ENCODE peak calls at places on chromosomes 5 and 9, in nine cellular contexts. S is upper lobe of right lung, B is NCI-H1092 treated with DMSO at 0.1 percent for 48 hours, I is DMS153, W is HEK293T, A is GM23248, C is NCI-H1417 treated with DMSO at 0.1 percent for 48 hours, J is posterior cingulate gyrus, U is nephron progenitor cell. N is an unnamed sample.

GRCh38 chr9:108580021-108580439 is 275.8 kb downstream of the ACTL7B start:
- DNase-seq in S (no peak), A (peak; percentile 68), J (no peak), C (no peak), U (no peak), W (no peak), B (no peak), I (peak; percentile 38), N (peak; percentile 59)

GRCh38 chr5:13866792-13867191 is 77.7 kb downstream of the DNAH5 start:
- DNase-seq in W (peak; percentile 28), J (no peak), S (no peak), A (peak; percentile 55), I (no peak), B (no peak), C (no peak), U (peak; percentile 88), N (peak; percentile 58)

GRCh38 chr9:68872026-68872501 is 141.8 kb downstream of the PRKACG start:
- DNase-seq in S (no peak), W (no peak), C (no peak), B (no peak), A (no peak), I (peak; percentile 39), J (no peak), U (no peak), N (no peak)

GRCh38 chr9:7185612-7186011 is 427.8 kb downstream of the KDM4C start:
- DNase-seq in U (no peak), B (no peak), I (no peak), C (no peak), S (no peak), J (no peak), A (peak; percentile 84), W (no peak), N (peak; percentile 50)

GRCh38 chr5:88686077-88686541 is 196.9 kb downstream of the MEF2C start:
- DNase-seq in A (no peak), I (no peak), C (no peak), U (no peak), J (no peak), W (no peak), B (no peak), S (no peak), N (no peak)

GRCh38 chr5:135705230-135705631 is 126.4 kb upstream of the CXCL14 start:
- DNase-seq in U (no peak), W (no peak), S (no peak), C (no peak), J (no peak), B (no peak), A (peak; percentile 35), I (no peak), N (no peak)

GRCh38 chr5:55853818-55854217 is 2.7 kb downstream of the IL31RA start:
- DNase-seq in I (no peak), B (no peak), S (no peak), C (no peak), W (no peak), A (peak; percentile 48), J (no peak), U (no peak), N (no peak)

GRCh38 chr5:33195431-33196128 is 245.2 kb upstream of the TARS1 start:
- DNase-seq in A (peak; percentile 55), C (no peak), W (no peak), J (no peak), B (no peak), U (no peak), I (no peak), S (no peak), N (no peak)

GRCh38 chr5:172494630-172495505 is 40.5 kb upstream of the SH3PXD2B start:
- DNase-seq in J (no peak), A (no peak), B (no peak), W (no peak), I (no peak), C (no peak), S (no peak), U (no peak), N (no peak)

GRCh38 chr9:126411948-126412284 is 85.3 kb downstream of the MVB12B start:
- DNase-seq in C (peak; percentile 78), J (no peak), B (no peak), W (no peak), A (no peak), S (no peak), I (peak; percentile 18), U (no peak), N (no peak)

GRCh38 chr5:37850128-37850865 is 10.5 kb upstream of the GDNF start:
- DNase-seq in U (no peak), S (no peak), A (peak; percentile 79), C (no peak), B (no peak), J (no peak), I (no peak), W (no peak), N (no peak)

GRCh38 chr9:116234091-116234490 is 80.5 kb downstream of the PAPPA start:
- DNase-seq in I (no peak), U (no peak), J (no peak), S (no peak), C (no peak), B (no peak), W (no peak), A (peak; percentile 99), N (peak; percentile 95)

GRCh38 chr9:104961238-104961637 is 33.3 kb upstream of the ABCA1 start:
- DNase-seq in W (peak; percentile 41), J (no peak), S (no peak), I (peak; percentile 94), U (peak; percentile 12), A (peak; percentile 46), B (no peak), C (no peak), N (peak; percentile 62)

GRCh38 chr9:96453625-96454024 is 3.7 kb downstream of the HABP4 start:
- DNase-seq in U (no peak), W (peak; percentile 25), A (peak; percentile 79), J (no peak), I (no peak), C (no peak), B (no peak), S (no peak), N (peak; percentile 21)

GRCh38 chr5:69030663-69031062 is 63.2 kb upstream of the SLC30A5 start:
- DNase-seq in J (no peak), B (no peak), S (no peak), W (no peak), A (peak; percentile 16), I (no peak), C (no peak), U (no peak), N (no peak)

GRCh38 chr5:118088448-118088847 is 899.9 kb downstream of the DTWD2 start:
- DNase-seq in I (no peak), W (no peak), S (no peak), A (no peak), U (no peak), B (no peak), C (no peak), J (no peak), N (no peak)

GRCh38 chr5:103569313-103570060 is 6.9 kb upstream of the NUDT12 start:
- DNase-seq in J (no peak), I (no peak), C (no peak), S (no peak), A (no peak), W (no peak), B (no peak), U (no peak), N (no peak)

GRCh38 chr9:98783518-98784226 is 12.7 kb downstream of the ANKS6 start:
- DNase-seq in A (no peak), W (no peak), B (no peak), J (no peak), I (no peak), U (no peak), C (no peak), S (no peak), N (no peak)

GRCh38 chr9:23658859-23659258 is 167.2 kb downstream of the ELAVL2 start:
- DNase-seq in B (no peak), U (no peak), C (no peak), I (no peak), W (no peak), A (no peak), S (no peak), J (no peak), N (no peak)

GRCh38 chr9:128946945-128947422 is 419 bp downstream of the DOLK start:
- DNase-seq in C (no peak), J (peak; percentile 17), B (no peak), U (no peak), A (peak; percentile 77), S (no peak), I (peak; percentile 3), W (peak; percentile 34), N (no peak)

GRCh38 chr5:67416133-67416937 is 219.7 kb upstream of the CD180 start:
- DNase-seq in A (no peak), I (no peak), B (no peak), J (no peak), W (no peak), S (no peak), C (no peak), U (no peak), N (no peak)